ENCODE peak calls at places on chromosomes 4 and X, in seven cellular contexts. One of them, this sample, is unnamed. For H3K27me3 and H3K4me1, the result is how much of the 10 kb centered on the place peaks cover.

GRCh38 chrX:116409224-116409623 is 27.2 kb upstream of the SLC6A14 start:
- DNase-seq in SK-N-SH: no peak
- DNase-seq in HCT116: no peak
- DNase-seq in HepG2: no peak
- DNase-seq in GM12878: no peak
- DNase-seq in H1: no peak
- DNase-seq in K562: no peak
- DNase-seq in this sample: no peak

GRCh38 chr4:86334020-86334750 is 25.7 kb downstream of the MAPK10 start:
- DNase-seq in HepG2: no peak
- DNase-seq in GM12878: no peak
- DNase-seq in H1: no peak
- DNase-seq in K562: no peak
- DNase-seq in HCT116: no peak
- DNase-seq in SK-N-SH: no peak
- DNase-seq in this sample: no peak

GRCh38 chr4:102684605-102685052 is 76.1 kb downstream of the MANBA start:
- DNase-seq in GM12878: peak
- DNase-seq in K562: no peak
- DNase-seq in HepG2: no peak
- DNase-seq in SK-N-SH: no peak
- DNase-seq in H1: no peak
- DNase-seq in HCT116: peak
- DNase-seq in this sample: no peak

GRCh38 chr4:165684177-165684870 is 188.7 kb upstream of the TLL1 start:
- DNase-seq in HepG2: no peak
- DNase-seq in GM12878: no peak
- DNase-seq in K562: no peak
- DNase-seq in H1: no peak
- DNase-seq in SK-N-SH: no peak
- DNase-seq in HCT116: no peak
- DNase-seq in this sample: no peak

GRCh38 chr4:1215347-1216075 is 33.4 kb downstream of the CTBP1 start:
- DNase-seq in HCT116: no peak
- DNase-seq in K562: no peak
- DNase-seq in HepG2: no peak
- DNase-seq in GM12878: peak
- DNase-seq in SK-N-SH: no peak
- DNase-seq in H1: no peak
- DNase-seq in this sample: no peak

GRCh38 chr4:2402053-2402452 is 16.4 kb downstream of the ZFYVE28 start:
- DNase-seq in HepG2: peak
- DNase-seq in GM12878: no peak
- DNase-seq in SK-N-SH: peak
- DNase-seq in HCT116: no peak
- DNase-seq in H1: peak
- DNase-seq in K562: peak
- DNase-seq in this sample: peak

GRCh38 chr4:155796031-155796430 is 37.2 kb downstream of the GUCY1B1 start:
- DNase-seq in HCT116: peak
- DNase-seq in GM12878: no peak
- DNase-seq in SK-N-SH: peak
- DNase-seq in HepG2: peak
- DNase-seq in K562: no peak
- DNase-seq in H1: no peak
- DNase-seq in this sample: no peak

GRCh38 chr4:13992975-13993495 is 365.5 kb upstream of the BOD1L1 start:
- DNase-seq in HepG2: no peak
- DNase-seq in H1: no peak
- DNase-seq in HCT116: no peak
- DNase-seq in GM12878: no peak
- DNase-seq in K562: no peak
- DNase-seq in SK-N-SH: no peak
- DNase-seq in this sample: no peak

GRCh38 chr4:172869621-172870268 is 298.9 kb upstream of the GALNT7 start:
- DNase-seq in SK-N-SH: no peak
- DNase-seq in HepG2: no peak
- DNase-seq in H1: no peak
- DNase-seq in HCT116: no peak
- DNase-seq in GM12878: no peak
- DNase-seq in K562: no peak
- DNase-seq in this sample: no peak

GRCh38 chr4:158722291-158722916 is 792 bp downstream of the PPID start:
- DNase-seq in GM12878: peak
- DNase-seq in H1: no peak
- DNase-seq in HepG2: peak
- DNase-seq in HCT116: no peak
- DNase-seq in K562: peak
- DNase-seq in SK-N-SH: peak
- DNase-seq in this sample: no peak

GRCh38 chr4:112167790-112168189 is 22.5 kb downstream of the FAM241A start:
- DNase-seq in HCT116: no peak
- DNase-seq in K562: no peak
- DNase-seq in H1: no peak
- DNase-seq in HepG2: no peak
- DNase-seq in SK-N-SH: no peak
- DNase-seq in GM12878: no peak
- DNase-seq in this sample: no peak

GRCh38 chr4:137909910-137910309 is 332.2 kb downstream of the SLC7A11 start:
- DNase-seq in GM12878: no peak
- DNase-seq in HepG2: no peak
- DNase-seq in HCT116: no peak
- DNase-seq in SK-N-SH: peak
- DNase-seq in K562: no peak
- DNase-seq in H1: no peak
- DNase-seq in this sample: no peak

GRCh38 chrX:153590961-153591956 is 7.7 kb downstream of the CCNQ start:
- DNase-seq in HepG2: no peak
- DNase-seq in HCT116: no peak
- DNase-seq in H1: no peak
- DNase-seq in GM12878: no peak
- DNase-seq in K562: no peak
- DNase-seq in SK-N-SH: no peak
- DNase-seq in this sample: no peak

GRCh38 chrX:15680401-15680800 is 15.8 kb upstream of the CLTRN start:
- DNase-seq in HCT116: no peak
- DNase-seq in H1: no peak
- DNase-seq in SK-N-SH: no peak
- DNase-seq in K562: peak
- DNase-seq in GM12878: no peak
- DNase-seq in HepG2: no peak
- DNase-seq in this sample: no peak

GRCh38 chr4:30103455-30103854 is 616.7 kb upstream of the PCDH7 start:
- DNase-seq in GM12878: no peak
- DNase-seq in H1: no peak
- DNase-seq in SK-N-SH: no peak
- DNase-seq in HepG2: no peak
- DNase-seq in K562: no peak
- DNase-seq in HCT116: no peak
- DNase-seq in this sample: no peak

GRCh38 chrX:11728556-11728955 is 29.5 kb upstream of the MSL3 start:
- DNase-seq in H1: no peak
- DNase-seq in GM12878: no peak
- DNase-seq in HepG2: no peak
- DNase-seq in SK-N-SH: no peak
- DNase-seq in HCT116: no peak
- DNase-seq in K562: no peak
- DNase-seq in this sample: no peak

GRCh38 chrX:11725631-11726442 is 32.2 kb upstream of the MSL3 start:
- DNase-seq in HepG2: peak
- DNase-seq in SK-N-SH: no peak
- DNase-seq in K562: no peak
- DNase-seq in GM12878: no peak
- DNase-seq in HCT116: no peak
- DNase-seq in H1: no peak
- DNase-seq in this sample: no peak

GRCh38 chrX:11722304-11722703 is 35.7 kb upstream of the MSL3 start:
- DNase-seq in H1: no peak
- DNase-seq in SK-N-SH: no peak
- DNase-seq in K562: no peak
- DNase-seq in HepG2: no peak
- DNase-seq in GM12878: no peak
- DNase-seq in HCT116: no peak
- DNase-seq in this sample: no peak

DNA sequence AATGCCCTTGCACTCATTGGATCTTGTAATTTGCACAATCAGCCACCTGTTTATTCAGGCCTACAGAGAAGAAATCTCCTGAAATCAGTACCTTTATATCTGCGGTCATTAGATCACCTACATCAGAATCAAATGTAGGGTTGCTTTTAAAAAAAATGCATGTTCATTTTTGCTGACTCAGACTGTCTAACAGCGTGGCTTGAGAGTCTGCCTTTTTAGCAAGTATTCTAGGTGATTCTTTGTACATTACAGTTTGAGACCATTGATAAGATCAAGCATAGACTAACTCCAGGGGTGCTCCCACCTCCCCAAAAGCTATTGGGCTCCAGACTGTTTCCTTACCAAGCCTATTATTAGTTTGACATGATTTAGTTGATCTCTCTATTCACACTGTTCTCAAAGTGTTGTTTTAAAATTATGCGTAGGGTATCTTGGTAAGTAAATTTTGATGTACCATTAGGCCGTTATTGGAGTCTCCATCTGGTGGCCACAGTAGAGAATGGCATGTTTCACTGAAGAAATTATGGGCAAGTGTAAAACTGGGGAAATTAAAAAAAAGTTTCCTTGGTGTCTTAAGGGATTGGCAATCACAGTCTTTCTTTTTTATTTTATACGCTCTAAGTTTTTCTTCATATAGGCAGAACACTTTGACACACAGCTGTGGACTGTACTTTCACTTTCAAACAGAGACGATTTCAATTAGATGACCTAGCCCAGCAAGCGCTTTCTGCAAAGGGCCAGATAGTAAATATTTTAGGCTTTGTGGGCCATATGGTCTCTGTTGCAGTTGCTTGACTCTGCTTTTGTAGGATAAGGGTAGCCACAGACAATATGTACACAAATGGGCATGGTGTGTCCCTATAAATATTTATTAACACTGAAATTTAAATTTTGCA is 33.7 kb upstream of the MSL3 start:
- DNase-seq in H1: no peak
- DNase-seq in HCT116: peak
- DNase-seq in HepG2: peak
- DNase-seq in SK-N-SH: peak
- DNase-seq in GM12878: no peak
- DNase-seq in K562: peak
- DNase-seq in this sample: no peak
- H3K27me3 ChIP-seq in H1: under half
- H3K27me3 ChIP-seq in HCT116: under half
- H3K27me3 ChIP-seq in HepG2: under half
- H3K27me3 ChIP-seq in SK-N-SH: under half
- H3K27me3 ChIP-seq in GM12878: under half
- H3K27me3 ChIP-seq in K562: under half
- H3K27me3 ChIP-seq in this sample: under half

GRCh38 chr4:39032218-39033085 is at the start of gene TMEM156:
- DNase-seq in GM12878: peak
- DNase-seq in HCT116: no peak
- DNase-seq in SK-N-SH: no peak
- DNase-seq in HepG2: peak
- DNase-seq in K562: no peak
- DNase-seq in H1: no peak
- DNase-seq in this sample: no peak
- H3K4me1 ChIP-seq in GM12878: under half
- H3K4me1 ChIP-seq in HCT116: under half
- H3K4me1 ChIP-seq in SK-N-SH: under half
- H3K4me1 ChIP-seq in HepG2: under half
- H3K4me1 ChIP-seq in K562: under half
- H3K4me1 ChIP-seq in H1: under half
- H3K4me1 ChIP-seq in this sample: under half

GRCh38 chr4:42143996-42144395 is 8.5 kb downstream of the BEND4 start:
- DNase-seq in K562: no peak
- DNase-seq in HCT116: no peak
- DNase-seq in GM12878: no peak
- DNase-seq in SK-N-SH: no peak
- DNase-seq in H1: no peak
- DNase-seq in HepG2: no peak
- DNase-seq in this sample: no peak
- TF ChIP-seq YY1 in K562: no peak
- TF ChIP-seq YY1 in HCT116: no peak
- TF ChIP-seq YY1 in GM12878: no peak
- TF ChIP-seq YY1 in SK-N-SH: no peak
- TF ChIP-seq YY1 in H1: no peak
- TF ChIP-seq YY1 in HepG2: no peak
- TF ChIP-seq YY1 in this sample: no peak

GRCh38 chrX:110216027-110216426 is 101.9 kb downstream of the AMMECR1 start:
- DNase-seq in HCT116: no peak
- DNase-seq in GM12878: no peak
- DNase-seq in SK-N-SH: no peak
- DNase-seq in HepG2: no peak
- DNase-seq in K562: no peak
- DNase-seq in H1: no peak
- DNase-seq in this sample: no peak

GRCh38 chrX:110219920-110220319 is 98.0 kb downstream of the AMMECR1 start:
- DNase-seq in K562: no peak
- DNase-seq in HepG2: no peak
- DNase-seq in GM12878: no peak
- DNase-seq in HCT116: no peak
- DNase-seq in SK-N-SH: no peak
- DNase-seq in H1: no peak
- DNase-seq in this sample: no peak

GRCh38 chrX:110214684-110215083 is 103.2 kb downstream of the AMMECR1 start:
- DNase-seq in HCT116: no peak
- DNase-seq in K562: no peak
- DNase-seq in HepG2: no peak
- DNase-seq in GM12878: no peak
- DNase-seq in SK-N-SH: no peak
- DNase-seq in H1: no peak
- DNase-seq in this sample: no peak

GRCh38 chrX:110215411-110215810 is 102.5 kb downstream of the AMMECR1 start:
- DNase-seq in HCT116: no peak
- DNase-seq in HepG2: no peak
- DNase-seq in GM12878: no peak
- DNase-seq in K562: no peak
- DNase-seq in H1: no peak
- DNase-seq in SK-N-SH: no peak
- DNase-seq in this sample: no peak

DNA sequence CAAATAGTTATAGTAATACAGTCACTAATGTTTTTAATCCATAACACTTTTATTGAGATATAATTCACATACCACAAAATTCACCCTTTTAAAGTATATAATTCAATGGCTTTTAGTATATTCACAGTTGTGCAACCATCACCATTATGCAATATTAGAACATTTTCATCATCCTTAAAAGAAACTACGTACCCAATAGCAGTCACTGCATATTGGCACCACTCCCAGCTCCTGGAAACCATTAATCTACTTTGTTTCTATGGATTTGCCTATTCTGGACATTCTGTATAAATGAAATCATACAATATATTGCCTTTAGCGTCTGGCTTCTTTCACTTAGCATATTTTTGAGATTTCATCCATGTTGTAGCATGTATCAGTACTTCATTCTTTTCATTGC is 99.3 kb downstream of the AMMECR1 start:
- DNase-seq in HepG2: no peak
- DNase-seq in K562: no peak
- DNase-seq in H1: no peak
- DNase-seq in SK-N-SH: no peak
- DNase-seq in HCT116: no peak
- DNase-seq in GM12878: no peak
- DNase-seq in this sample: no peak
- H3K27me3 ChIP-seq in HepG2: under half
- H3K27me3 ChIP-seq in K562: under half
- H3K27me3 ChIP-seq in H1: under half
- H3K27me3 ChIP-seq in SK-N-SH: under half
- H3K27me3 ChIP-seq in HCT116: under half
- H3K27me3 ChIP-seq in GM12878: under half
- H3K27me3 ChIP-seq in this sample: under half

GRCh38 chrX:72073614-72074013 is 58.1 kb downstream of the RTL5 start:
- DNase-seq in GM12878: no peak
- DNase-seq in K562: no peak
- DNase-seq in HCT116: no peak
- DNase-seq in H1: no peak
- DNase-seq in SK-N-SH: peak
- DNase-seq in HepG2: no peak
- DNase-seq in this sample: no peak
- H3K4me1 ChIP-seq in GM12878: under half
- H3K4me1 ChIP-seq in K562: under half
- H3K4me1 ChIP-seq in HCT116: under half
- H3K4me1 ChIP-seq in H1: under half
- H3K4me1 ChIP-seq in SK-N-SH: under half
- H3K4me1 ChIP-seq in HepG2: under half
- H3K4me1 ChIP-seq in this sample: under half

This sample was measured in NT2/D1.